ENCODE peak calls at places on chromosomes 6 and 20, in four cellular contexts. One of them, this sample, is unnamed. For H3K4me1, the result is how much of the 10 kb centered on the place peaks cover.

GRCh38 chr6:136403166-136403980 is 113.7 kb upstream of the BCLAF1 start:
- DNase-seq in tibial nerve: no peak
- DNase-seq in heart right ventricle: no peak
- DNase-seq in transverse colon: no peak
- DNase-seq in this sample: no peak

GRCh38 chr6:157206359-157206815 is 116.9 kb downstream of the TMEM242 start:
- DNase-seq in tibial nerve: no peak
- DNase-seq in heart right ventricle: no peak
- DNase-seq in transverse colon: no peak
- DNase-seq in this sample: no peak

GRCh38 chr6:31626952-31627351 is 6.4 kb downstream of the PRRC2A start:
- DNase-seq in tibial nerve: no peak
- DNase-seq in transverse colon: no peak
- DNase-seq in heart right ventricle: no peak
- DNase-seq in this sample: no peak

GRCh38 chr6:134676307-134677281 is 273.3 kb downstream of the ALDH8A1 start:
- DNase-seq in transverse colon: peak
- DNase-seq in tibial nerve: no peak
- DNase-seq in heart right ventricle: no peak
- DNase-seq in this sample: no peak

GRCh38 chr6:19538086-19538485 is 299.1 kb upstream of the ID4 start:
- DNase-seq in transverse colon: peak
- DNase-seq in heart right ventricle: no peak
- DNase-seq in tibial nerve: no peak
- DNase-seq in this sample: no peak

GRCh38 chr6:111763381-111763780 is 109.9 kb downstream of the FYN start:
- DNase-seq in transverse colon: no peak
- DNase-seq in heart right ventricle: no peak
- DNase-seq in tibial nerve: no peak
- DNase-seq in this sample: no peak

GRCh38 chr6:39765508-39766065 is 26.6 kb upstream of the DAAM2 start:
- DNase-seq in transverse colon: no peak
- DNase-seq in heart right ventricle: no peak
- DNase-seq in tibial nerve: no peak
- DNase-seq in this sample: no peak

GRCh38 chr6:160010067-160010466 is 41.2 kb downstream of the IGF2R start:
- DNase-seq in heart right ventricle: peak
- DNase-seq in transverse colon: no peak
- DNase-seq in tibial nerve: peak
- DNase-seq in this sample: peak

GRCh38 chr6:4129446-4129845 is 5.9 kb downstream of the ECI2 start:
- DNase-seq in tibial nerve: no peak
- DNase-seq in transverse colon: no peak
- DNase-seq in heart right ventricle: no peak
- DNase-seq in this sample: no peak

GRCh38 chr6:43836507-43836906 is 66.5 kb downstream of the VEGFA start:
- DNase-seq in tibial nerve: no peak
- DNase-seq in transverse colon: no peak
- DNase-seq in heart right ventricle: no peak
- DNase-seq in this sample: no peak

GRCh38 chr6:113857565-113858066 is 471 bp downstream of the MARCKS start:
- DNase-seq in transverse colon: peak
- DNase-seq in tibial nerve: no peak
- DNase-seq in heart right ventricle: peak
- DNase-seq in this sample: peak

GRCh38 chr20:49433387-49433786 is 49.1 kb downstream of the KCNB1 start:
- DNase-seq in transverse colon: no peak
- DNase-seq in tibial nerve: no peak
- DNase-seq in heart right ventricle: no peak
- DNase-seq in this sample: no peak

GRCh38 chr6:145008715-145009114 is 723.6 kb downstream of the UTRN start:
- DNase-seq in transverse colon: no peak
- DNase-seq in heart right ventricle: no peak
- DNase-seq in tibial nerve: no peak
- DNase-seq in this sample: no peak

GRCh38 chr6:35146453-35146852 is 5.3 kb upstream of the TCP11 start:
- DNase-seq in heart right ventricle: peak
- DNase-seq in transverse colon: peak
- DNase-seq in tibial nerve: peak
- DNase-seq in this sample: peak

GRCh38 chr6:69835414-69836179 is 30.8 kb upstream of the COL19A1 start:
- DNase-seq in tibial nerve: no peak
- DNase-seq in transverse colon: no peak
- DNase-seq in heart right ventricle: peak
- DNase-seq in this sample: no peak

GRCh38 chr6:154864086-154864430 is 130.8 kb downstream of the SCAF8 start:
- DNase-seq in heart right ventricle: no peak
- DNase-seq in tibial nerve: no peak
- DNase-seq in transverse colon: no peak
- DNase-seq in this sample: no peak

GRCh38 chr6:155341130-155341828 is 27.0 kb upstream of the TFB1M start:
- DNase-seq in transverse colon: no peak
- DNase-seq in tibial nerve: no peak
- DNase-seq in heart right ventricle: no peak
- DNase-seq in this sample: no peak

GRCh38 chr6:116447052-116447451 is 14.1 kb upstream of the CALHM6 start:
- DNase-seq in heart right ventricle: no peak
- DNase-seq in transverse colon: no peak
- DNase-seq in tibial nerve: no peak
- DNase-seq in this sample: no peak

GRCh38 chr20:57671662-57672061 is 38.2 kb downstream of the PMEPA1 start:
- DNase-seq in heart right ventricle: no peak
- DNase-seq in tibial nerve: no peak
- DNase-seq in transverse colon: no peak
- DNase-seq in this sample: no peak

GRCh38 chr6:149032599-149033405 is 284.7 kb upstream of the TAB2 start:
- DNase-seq in tibial nerve: no peak
- DNase-seq in heart right ventricle: no peak
- DNase-seq in transverse colon: no peak
- DNase-seq in this sample: no peak

GRCh38 chr20:16692442-16692841 is 37.4 kb upstream of the SNRPB2 start:
- DNase-seq in transverse colon: no peak
- DNase-seq in tibial nerve: no peak
- DNase-seq in heart right ventricle: no peak
- DNase-seq in this sample: no peak

GRCh38 chr20:62010551-62011402 is 54.9 kb downstream of the TAF4 start:
- DNase-seq in heart right ventricle: peak
- DNase-seq in tibial nerve: no peak
- DNase-seq in transverse colon: peak
- DNase-seq in this sample: peak

GRCh38 chr6:30154709-30155521 is 6.1 kb downstream of the TRIM10 start:
- DNase-seq in heart right ventricle: no peak
- DNase-seq in transverse colon: peak
- DNase-seq in tibial nerve: no peak
- DNase-seq in this sample: no peak

GRCh38 chr6:33689879-33690278 is 21.6 kb downstream of the UQCC2 start:
- DNase-seq in heart right ventricle: no peak
- DNase-seq in tibial nerve: no peak
- DNase-seq in transverse colon: no peak
- DNase-seq in this sample: no peak

GRCh38 chr6:3226422-3227362 is 761 bp downstream of the TUBB2B start:
- DNase-seq in tibial nerve: no peak
- DNase-seq in heart right ventricle: no peak
- DNase-seq in transverse colon: no peak
- DNase-seq in this sample: no peak

GRCh38 chr20:32538526-32538918 is 46.6 kb downstream of the NOL4L start:
- DNase-seq in transverse colon: no peak
- DNase-seq in tibial nerve: no peak
- DNase-seq in heart right ventricle: no peak
- DNase-seq in this sample: no peak

GRCh38 chr20:63737690-63737939 is 1.2 kb downstream of the LIME1 start:
- DNase-seq in transverse colon: no peak
- DNase-seq in tibial nerve: no peak
- DNase-seq in heart right ventricle: no peak
- DNase-seq in this sample: no peak

GRCh38 chr6:4270799-4271198 is 135.4 kb upstream of the ECI2 start:
- DNase-seq in transverse colon: no peak
- DNase-seq in heart right ventricle: no peak
- DNase-seq in tibial nerve: no peak
- DNase-seq in this sample: no peak

GRCh38 chr20:49236301-49236700 is 17.1 kb downstream of the DDX27 start:
- DNase-seq in heart right ventricle: no peak
- DNase-seq in tibial nerve: no peak
- DNase-seq in transverse colon: no peak
- DNase-seq in this sample: no peak

GRCh38 chr6:113540491-113540890 is 316.7 kb upstream of the MARCKS start:
- DNase-seq in transverse colon: no peak
- DNase-seq in heart right ventricle: no peak
- DNase-seq in tibial nerve: no peak
- DNase-seq in this sample: no peak

GRCh38 chr20:2509468-2509781 is 710 bp upstream of the ZNF343 start:
- DNase-seq in heart right ventricle: no peak
- DNase-seq in transverse colon: no peak
- DNase-seq in tibial nerve: no peak
- DNase-seq in this sample: no peak

GRCh38 chr20:13170771-13171170 is 50.3 kb upstream of the ISM1 start:
- DNase-seq in tibial nerve: no peak
- DNase-seq in heart right ventricle: no peak
- DNase-seq in transverse colon: no peak
- DNase-seq in this sample: no peak

GRCh38 chr6:126388235-126388634 is 48.3 kb downstream of the CENPW start:
- DNase-seq in tibial nerve: no peak
- DNase-seq in heart right ventricle: no peak
- DNase-seq in transverse colon: no peak
- DNase-seq in this sample: no peak

GRCh38 chr6:65701325-65701724 is 5.7 kb downstream of the EYS start:
- DNase-seq in transverse colon: no peak
- DNase-seq in tibial nerve: no peak
- DNase-seq in heart right ventricle: no peak
- DNase-seq in this sample: no peak
- H3K27ac ChIP-seq in transverse colon: no peak
- H3K27ac ChIP-seq in tibial nerve: no peak
- H3K27ac ChIP-seq in heart right ventricle: no peak
- H3K27ac ChIP-seq in this sample: no peak

GRCh38 chr6:118685823-118686449 is 34.5 kb upstream of the CEP85L start:
- DNase-seq in heart right ventricle: no peak
- DNase-seq in transverse colon: no peak
- DNase-seq in tibial nerve: no peak
- DNase-seq in this sample: no peak
- TF ChIP-seq CTCF in heart right ventricle: no peak
- TF ChIP-seq CTCF in transverse colon: no peak
- TF ChIP-seq CTCF in tibial nerve: no peak
- TF ChIP-seq CTCF in this sample: no peak

GRCh38 chr6:129497591-129498555 is 212.1 kb downstream of the ARHGAP18 start:
- DNase-seq in transverse colon: no peak
- DNase-seq in tibial nerve: no peak
- DNase-seq in heart right ventricle: no peak
- DNase-seq in this sample: no peak
- H3K4me1 ChIP-seq in transverse colon: under half
- H3K4me1 ChIP-seq in tibial nerve: under half
- H3K4me1 ChIP-seq in heart right ventricle: under half
- H3K4me1 ChIP-seq in this sample: half or more

GRCh38 chr6:139732451-139732850 is 358.0 kb upstream of the CITED2 start:
- DNase-seq in transverse colon: peak
- DNase-seq in heart right ventricle: no peak
- DNase-seq in tibial nerve: no peak
- DNase-seq in this sample: no peak
- H3K27ac ChIP-seq in transverse colon: no peak
- H3K27ac ChIP-seq in heart right ventricle: no peak
- H3K27ac ChIP-seq in tibial nerve: no peak
- H3K27ac ChIP-seq in this sample: no peak

GRCh38 chr20:25247666-25248500 is at the start of gene PYGB:
- DNase-seq in tibial nerve: peak
- DNase-seq in transverse colon: peak
- DNase-seq in heart right ventricle: peak
- DNase-seq in this sample: peak

GRCh38 chr20:25245461-25245860 is 2.4 kb upstream of the PYGB start:
- DNase-seq in tibial nerve: no peak
- DNase-seq in heart right ventricle: no peak
- DNase-seq in transverse colon: no peak
- DNase-seq in this sample: no peak

GRCh38 chr20:25248501-25249172 is 752 bp downstream of the PYGB start:
- DNase-seq in transverse colon: peak
- DNase-seq in heart right ventricle: no peak
- DNase-seq in tibial nerve: no peak
- DNase-seq in this sample: peak

GRCh38 chr20:25246182-25246943 is 1.5 kb upstream of the PYGB start:
- DNase-seq in heart right ventricle: no peak
- DNase-seq in transverse colon: peak
- DNase-seq in tibial nerve: no peak
- DNase-seq in this sample: no peak

DNA sequence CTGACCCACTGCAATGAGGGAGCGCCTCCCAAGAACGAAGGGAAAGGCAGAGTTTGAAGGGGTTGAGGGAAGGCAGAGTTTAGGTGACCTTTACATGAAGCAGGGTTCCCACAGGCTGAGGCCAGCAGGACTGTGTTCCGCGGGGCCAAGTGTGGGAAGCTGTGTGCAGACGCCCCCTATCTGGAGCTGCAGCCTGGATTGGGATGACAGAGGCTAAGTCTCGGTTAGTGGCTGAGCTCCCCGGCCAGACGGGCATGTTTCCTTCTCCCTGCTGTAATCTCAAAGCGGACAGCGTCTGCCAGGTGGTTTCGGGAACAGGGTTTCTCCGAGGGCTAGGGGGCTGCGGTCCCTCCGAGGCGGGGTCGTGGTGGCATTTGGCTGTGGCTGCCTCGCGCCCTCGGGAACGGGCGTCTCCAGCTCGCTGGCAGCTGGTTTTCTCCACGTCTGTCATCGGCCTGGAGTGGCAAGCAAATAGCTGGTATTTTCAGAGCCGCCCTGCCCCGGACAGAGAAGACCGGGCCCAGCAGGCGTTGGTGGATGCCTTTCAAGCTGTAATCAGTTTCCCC is 702 bp upstream of the PYGB start:
- DNase-seq in heart right ventricle: peak
- DNase-seq in tibial nerve: peak
- DNase-seq in transverse colon: peak
- DNase-seq in this sample: peak
- TF ChIP-seq CTCF in heart right ventricle: peak
- TF ChIP-seq CTCF in tibial nerve: peak
- TF ChIP-seq CTCF in transverse colon: peak
- TF ChIP-seq CTCF in this sample: peak

This sample was measured in left ventricle myocardium inferior.